ENCODE peak calls at places on chromosomes 3 and 15, in nine cellular contexts. D is SK-N-DZ, M is neural progenitor cell, K is HEK293T, P is activated B cell treated with CpG ODN at 0.5 μM for 24 hours, E is fibroblast of gingiva, U is RWPE1, J is ELF-1, W is iPS DF 19.7. F is an unnamed sample.

GRCh38 chr3:79006077-79006476 is 761.7 kb downstream of the ROBO1 start:
- DNase-seq in E (no peak), U (no peak), P (no peak), D (no peak), J (no peak), W (no peak), M (no peak), K (no peak), F (no peak)

GRCh38 chr15:51874751-51875644 is 45.5 kb downstream of the TMOD3 start:
- DNase-seq in W (no peak), K (no peak), U (peak; percentile 95), D (no peak), J (no peak), E (peak; percentile 94), M (no peak), P (no peak), F (no peak)

GRCh38 chr3:68793750-68794149 is 138.6 kb downstream of the TAFA4 start:
- DNase-seq in W (no peak), K (no peak), E (no peak), J (no peak), M (no peak), P (no peak), D (no peak), U (peak; percentile 0), F (no peak)

GRCh38 chr15:75844629-75845390 is 1.6 kb downstream of the UBE2Q2 start:
- DNase-seq in E (no peak), J (no peak), K (no peak), P (no peak), D (no peak), W (no peak), M (no peak), U (no peak), F (no peak)

GRCh38 chr3:161163297-161163696 is 57.8 kb upstream of the NMD3 start:
- DNase-seq in J (peak; percentile 23), U (peak; percentile 56), E (peak; percentile 94), W (peak; percentile 17), K (no peak), P (no peak), M (no peak), D (no peak), F (no peak)

GRCh38 chr15:63287109-63287508 is 9.7 kb downstream of the APH1B start:
- DNase-seq in K (no peak), J (no peak), M (no peak), D (no peak), U (no peak), E (no peak), P (no peak), W (no peak), F (no peak)

GRCh38 chr3:142353571-142353970 is 94.3 kb downstream of the XRN1 start:
- DNase-seq in P (no peak), K (no peak), E (no peak), U (no peak), D (no peak), M (no peak), W (no peak), J (no peak), F (no peak)

GRCh38 chr3:165196577-165197561 is 685 bp upstream of the SLITRK3 start:
- DNase-seq in P (no peak), W (no peak), D (no peak), J (peak; percentile 11), U (no peak), K (peak; percentile 18), M (peak; percentile 62), E (peak; percentile 16), F (no peak)

GRCh38 chr3:197186887-197187588 is 111.4 kb downstream of the DLG1 start:
- DNase-seq in P (no peak), J (no peak), K (peak; percentile 15), W (no peak), E (peak; percentile 45), U (peak; percentile 43), M (peak; percentile 71), D (peak; percentile 80), F (no peak)

F was measured in memory B cell.